ENCODE peak calls at places on chromosomes 2 and 18, in six cellular contexts. L is HT1080; Q is Panc1; V is HFFc6; X is activated naive CD4-positive, alpha-beta T cell treated with Interleukin-2 at 50 U/mL for 16 hours; G is MM.1S. Y is an unnamed sample.

GRCh38 chr2:64785245-64785644 is 131.5 kb upstream of the SERTAD2 start:
- DNase-seq in L (no peak), Q (no peak), V (no peak), X (no peak), G (no peak), Y (no peak)

GRCh38 chr2:224183086-224183485 is 144.0 kb upstream of the SERPINE2 start:
- DNase-seq in L (no peak), Q (no peak), V (no peak), X (no peak), G (no peak), Y (no peak)

GRCh38 chr18:48859311-48860275 is 91.2 kb downstream of the SMAD7 start:
- DNase-seq in L (no peak), Q (no peak), V (no peak), X (no peak), G (no peak), Y (no peak)

GRCh38 chr2:216406861-216407260 is 5.4 kb upstream of the SMARCAL1 start:
- DNase-seq in L (no peak), Q (no peak), V (no peak), X (no peak), G (no peak), Y (no peak)

GRCh38 chr18:22470511-22471181 is 52.9 kb upstream of the CTAGE1 start:
- DNase-seq in L (no peak), Q (no peak), V (no peak), X (no peak), G (no peak), Y (no peak)

GRCh38 chr18:46156124-46156745 is 52.0 kb downstream of the HAUS1 start:
- DNase-seq in L (no peak), Q (no peak), V (no peak), X (peak; percentile 22), G (no peak), Y (no peak)

GRCh38 chr2:52192656-52193055 is 1160.7 kb upstream of the NRXN1 start:
- DNase-seq in L (no peak), Q (no peak), V (no peak), X (no peak), G (no peak), Y (no peak)

GRCh38 chr2:97911210-97911921 is 84.4 kb downstream of the TMEM131 start:
- DNase-seq in L (peak; percentile 29), Q (no peak), V (peak; percentile 29), X (no peak), G (no peak), Y (no peak)

GRCh38 chr2:138421315-138421970 is 80.1 kb upstream of the SPOPL start:
- DNase-seq in L (peak; percentile 57), Q (peak; percentile 70), V (peak; percentile 19), X (no peak), G (no peak), Y (no peak)

GRCh38 chr2:117199511-117199910 is 615.0 kb upstream of the DDX18 start:
- DNase-seq in L (peak; percentile 76), Q (no peak), V (no peak), X (no peak), G (no peak), Y (peak; percentile 9)

GRCh38 chr2:98453531-98453930 is 8.9 kb downstream of the INPP4A start:
- DNase-seq in L (no peak), Q (no peak), V (no peak), X (no peak), G (no peak), Y (no peak)

GRCh38 chr2:1766400-1766799 is 22.1 kb upstream of the PXDN start:
- DNase-seq in L (no peak), Q (no peak), V (no peak), X (no peak), G (no peak), Y (no peak)

GRCh38 chr2:85936421-85937068 is 47.8 kb upstream of the ST3GAL5 start:
- DNase-seq in L (no peak), Q (no peak), V (no peak), X (no peak), G (no peak), Y (no peak)

GRCh38 chr2:197028230-197028629 is 101.7 kb upstream of the PGAP1 start:
- DNase-seq in L (peak; percentile 98), Q (peak; percentile 32), V (peak; percentile 55), X (no peak), G (no peak), Y (no peak)

GRCh38 chr18:54558609-54559585 is 32.1 kb upstream of the DYNAP start:
- DNase-seq in L (peak; percentile 25), Q (peak; percentile 25), V (no peak), X (no peak), G (peak; percentile 37), Y (peak; percentile 12)

GRCh38 chr18:48632676-48633257 is 93.9 kb downstream of the CTIF start:
- DNase-seq in L (no peak), Q (no peak), V (no peak), X (no peak), G (no peak), Y (no peak)

GRCh38 chr2:95700554-95700953 is 108.8 kb downstream of the TRIM43 start:
- DNase-seq in L (no peak), Q (no peak), V (no peak), X (no peak), G (no peak), Y (no peak)

GRCh38 chr18:33673689-33674088 is 95.7 kb downstream of the ASXL3 start:
- DNase-seq in L (no peak), Q (no peak), V (no peak), X (no peak), G (no peak), Y (no peak)

GRCh38 chr2:139585133-139585532 is 804.9 kb upstream of the NXPH2 start:
- DNase-seq in L (no peak), Q (no peak), V (no peak), X (no peak), G (no peak), Y (no peak)

GRCh38 chr2:25306767-25307368 is 34.9 kb downstream of the DNMT3A start:
- DNase-seq in L (no peak), Q (no peak), V (no peak), X (no peak), G (no peak), Y (no peak)

GRCh38 chr2:86254576-86255538 is 55.6 kb downstream of the MRPL35 start:
- DNase-seq in L (no peak), Q (no peak), V (no peak), X (no peak), G (no peak), Y (no peak)

GRCh38 chr2:227796044-227796780 is 17.4 kb upstream of the CCL20 start:
- DNase-seq in L (no peak), Q (no peak), V (no peak), X (no peak), G (no peak), Y (no peak)

Y was measured in endothelial cell.